ENCODE peak calls at places on chromosomes 13 and 19, in ten cellular contexts. One of them, this sample, is unnamed.

GRCh38 chr13:48567521-48568331 is 34.8 kb upstream of the RCBTB2 start:
- DNase-seq in omental fat pad: no peak
- DNase-seq in HFF-Myc: no peak
- DNase-seq in A673: no peak
- DNase-seq in hepatocyte: peak; percentile 18
- DNase-seq in fibroblast of the aortic adventitia: peak; percentile 65
- DNase-seq in fibroblast of mammary gland: peak; percentile 25
- DNase-seq in B cell: no peak
- DNase-seq in activated B cell treated with CpG ODN at 0.5 μM for 24 hours: no peak
- DNase-seq in upper lobe of right lung: no peak
- DNase-seq in this sample: no peak

GRCh38 chr19:35545855-35546381 is 492 bp downstream of the TMEM147 start:
- DNase-seq in omental fat pad: peak; percentile 29
- DNase-seq in HFF-Myc: no peak
- DNase-seq in A673: peak; percentile 47
- DNase-seq in hepatocyte: peak; percentile 60
- DNase-seq in fibroblast of the aortic adventitia: no peak
- DNase-seq in fibroblast of mammary gland: no peak
- DNase-seq in B cell: no peak
- DNase-seq in activated B cell treated with CpG ODN at 0.5 μM for 24 hours: no peak
- DNase-seq in upper lobe of right lung: peak; percentile 76
- DNase-seq in this sample: peak; percentile 24

GRCh38 chr13:109842521-109842920 is 56.1 kb upstream of the IRS2 start:
- DNase-seq in omental fat pad: no peak
- DNase-seq in HFF-Myc: no peak
- DNase-seq in A673: no peak
- DNase-seq in hepatocyte: no peak
- DNase-seq in fibroblast of the aortic adventitia: no peak
- DNase-seq in fibroblast of mammary gland: no peak
- DNase-seq in B cell: no peak
- DNase-seq in activated B cell treated with CpG ODN at 0.5 μM for 24 hours: no peak
- DNase-seq in upper lobe of right lung: no peak
- DNase-seq in this sample: no peak

GRCh38 chr13:100828226-100828625 is 153.6 kb upstream of the TMTC4 start:
- DNase-seq in omental fat pad: no peak
- DNase-seq in HFF-Myc: no peak
- DNase-seq in A673: peak; percentile 36
- DNase-seq in hepatocyte: no peak
- DNase-seq in fibroblast of the aortic adventitia: no peak
- DNase-seq in fibroblast of mammary gland: no peak
- DNase-seq in B cell: no peak
- DNase-seq in activated B cell treated with CpG ODN at 0.5 μM for 24 hours: no peak
- DNase-seq in upper lobe of right lung: no peak
- DNase-seq in this sample: no peak

GRCh38 chr19:39568604-39569003 is 28.6 kb upstream of the EID2 start:
- DNase-seq in omental fat pad: no peak
- DNase-seq in HFF-Myc: no peak
- DNase-seq in A673: no peak
- DNase-seq in hepatocyte: no peak
- DNase-seq in fibroblast of the aortic adventitia: no peak
- DNase-seq in fibroblast of mammary gland: peak; percentile 3
- DNase-seq in B cell: no peak
- DNase-seq in activated B cell treated with CpG ODN at 0.5 μM for 24 hours: no peak
- DNase-seq in upper lobe of right lung: no peak
- DNase-seq in this sample: no peak

GRCh38 chr19:8113017-8113416 is 36.4 kb downstream of the FBN3 start:
- DNase-seq in omental fat pad: no peak
- DNase-seq in HFF-Myc: no peak
- DNase-seq in A673: no peak
- DNase-seq in hepatocyte: peak; percentile 58
- DNase-seq in fibroblast of the aortic adventitia: no peak
- DNase-seq in fibroblast of mammary gland: no peak
- DNase-seq in B cell: no peak
- DNase-seq in activated B cell treated with CpG ODN at 0.5 μM for 24 hours: no peak
- DNase-seq in upper lobe of right lung: no peak
- DNase-seq in this sample: no peak

GRCh38 chr19:49335071-49335783 is at the start of gene CD37:
- DNase-seq in omental fat pad: no peak
- DNase-seq in HFF-Myc: no peak
- DNase-seq in A673: no peak
- DNase-seq in hepatocyte: no peak
- DNase-seq in fibroblast of the aortic adventitia: no peak
- DNase-seq in fibroblast of mammary gland: no peak
- DNase-seq in B cell: peak; percentile 79
- DNase-seq in activated B cell treated with CpG ODN at 0.5 μM for 24 hours: peak; percentile 64
- DNase-seq in upper lobe of right lung: peak; percentile 67
- DNase-seq in this sample: no peak

GRCh38 chr13:99386495-99386894 is 79.3 kb upstream of the GPR183 start:
- DNase-seq in omental fat pad: no peak
- DNase-seq in HFF-Myc: no peak
- DNase-seq in A673: no peak
- DNase-seq in hepatocyte: no peak
- DNase-seq in fibroblast of the aortic adventitia: no peak
- DNase-seq in fibroblast of mammary gland: no peak
- DNase-seq in B cell: no peak
- DNase-seq in activated B cell treated with CpG ODN at 0.5 μM for 24 hours: no peak
- DNase-seq in upper lobe of right lung: no peak
- DNase-seq in this sample: no peak

DNA sequence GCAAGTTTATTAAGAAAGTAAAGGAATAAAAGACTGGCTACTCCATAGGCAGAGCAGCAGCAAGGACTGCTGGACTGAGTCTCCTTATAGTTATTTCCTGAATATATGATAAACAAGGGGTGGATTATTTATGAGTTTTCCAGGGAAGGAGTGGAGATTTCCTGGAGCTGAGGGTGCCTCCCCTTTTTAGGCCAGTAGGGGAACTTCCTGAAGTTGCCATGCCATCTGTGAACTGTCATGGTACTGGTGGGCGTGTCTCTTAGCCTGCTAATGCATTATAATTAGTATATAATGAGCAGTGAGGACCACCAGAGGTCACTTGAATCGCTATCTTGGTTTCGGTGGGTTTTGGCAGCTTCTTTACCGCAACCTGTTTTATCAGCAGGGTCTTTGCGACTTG is 13.5 kb downstream of the ZSCAN5A start:
- DNase-seq in omental fat pad: no peak
- DNase-seq in HFF-Myc: no peak
- DNase-seq in A673: peak; percentile 30
- DNase-seq in hepatocyte: no peak
- DNase-seq in fibroblast of the aortic adventitia: no peak
- DNase-seq in fibroblast of mammary gland: no peak
- DNase-seq in B cell: no peak
- DNase-seq in activated B cell treated with CpG ODN at 0.5 μM for 24 hours: no peak
- DNase-seq in upper lobe of right lung: no peak
- DNase-seq in this sample: no peak
- TF ChIP-seq CTCF in omental fat pad: no peak
- TF ChIP-seq CTCF in HFF-Myc: no peak
- TF ChIP-seq CTCF in A673: peak; percentile 21
- TF ChIP-seq CTCF in hepatocyte: no peak
- TF ChIP-seq CTCF in fibroblast of the aortic adventitia: peak; percentile 26
- TF ChIP-seq CTCF in fibroblast of mammary gland: peak; percentile 8
- TF ChIP-seq CTCF in B cell: no peak
- TF ChIP-seq CTCF in activated B cell treated with CpG ODN at 0.5 μM for 24 hours: no peak
- TF ChIP-seq CTCF in upper lobe of right lung: no peak
- TF ChIP-seq CTCF in this sample: peak; percentile 21

GRCh38 chr19:30679286-30679685 is 307.1 kb downstream of the ZNF536 start:
- DNase-seq in omental fat pad: no peak
- DNase-seq in HFF-Myc: no peak
- DNase-seq in A673: no peak
- DNase-seq in hepatocyte: no peak
- DNase-seq in fibroblast of the aortic adventitia: no peak
- DNase-seq in fibroblast of mammary gland: no peak
- DNase-seq in B cell: no peak
- DNase-seq in activated B cell treated with CpG ODN at 0.5 μM for 24 hours: no peak
- DNase-seq in upper lobe of right lung: no peak
- DNase-seq in this sample: no peak

GRCh38 chr19:30679789-30680188 is 307.6 kb downstream of the ZNF536 start:
- DNase-seq in omental fat pad: no peak
- DNase-seq in HFF-Myc: no peak
- DNase-seq in A673: no peak
- DNase-seq in hepatocyte: no peak
- DNase-seq in fibroblast of the aortic adventitia: no peak
- DNase-seq in fibroblast of mammary gland: no peak
- DNase-seq in B cell: no peak
- DNase-seq in activated B cell treated with CpG ODN at 0.5 μM for 24 hours: no peak
- DNase-seq in upper lobe of right lung: no peak
- DNase-seq in this sample: no peak

GRCh38 chr19:30678168-30678567 is 306.0 kb downstream of the ZNF536 start:
- DNase-seq in omental fat pad: no peak
- DNase-seq in HFF-Myc: no peak
- DNase-seq in A673: no peak
- DNase-seq in hepatocyte: no peak
- DNase-seq in fibroblast of the aortic adventitia: no peak
- DNase-seq in fibroblast of mammary gland: no peak
- DNase-seq in B cell: no peak
- DNase-seq in activated B cell treated with CpG ODN at 0.5 μM for 24 hours: no peak
- DNase-seq in upper lobe of right lung: no peak
- DNase-seq in this sample: no peak

GRCh38 chr19:30682576-30683536 is 310.7 kb downstream of the ZNF536 start:
- DNase-seq in omental fat pad: peak; percentile 74
- DNase-seq in HFF-Myc: peak; percentile 77
- DNase-seq in A673: peak; percentile 86
- DNase-seq in hepatocyte: peak; percentile 87
- DNase-seq in fibroblast of the aortic adventitia: peak; percentile 86
- DNase-seq in fibroblast of mammary gland: peak; percentile 92
- DNase-seq in B cell: peak; percentile 62
- DNase-seq in activated B cell treated with CpG ODN at 0.5 μM for 24 hours: no peak
- DNase-seq in upper lobe of right lung: peak; percentile 77
- DNase-seq in this sample: peak; percentile 70

GRCh38 chr19:30681162-30681996 is 309.2 kb downstream of the ZNF536 start:
- DNase-seq in omental fat pad: no peak
- DNase-seq in HFF-Myc: no peak
- DNase-seq in A673: no peak
- DNase-seq in hepatocyte: no peak
- DNase-seq in fibroblast of the aortic adventitia: no peak
- DNase-seq in fibroblast of mammary gland: no peak
- DNase-seq in B cell: no peak
- DNase-seq in activated B cell treated with CpG ODN at 0.5 μM for 24 hours: no peak
- DNase-seq in upper lobe of right lung: no peak
- DNase-seq in this sample: no peak
- TF ChIP-seq CTCF in omental fat pad: no peak
- TF ChIP-seq CTCF in HFF-Myc: no peak
- TF ChIP-seq CTCF in A673: no peak
- TF ChIP-seq CTCF in hepatocyte: no peak
- TF ChIP-seq CTCF in fibroblast of the aortic adventitia: no peak
- TF ChIP-seq CTCF in fibroblast of mammary gland: no peak
- TF ChIP-seq CTCF in B cell: no peak
- TF ChIP-seq CTCF in activated B cell treated with CpG ODN at 0.5 μM for 24 hours: no peak
- TF ChIP-seq CTCF in upper lobe of right lung: no peak
- TF ChIP-seq CTCF in this sample: no peak

GRCh38 chr13:51997641-51998330 is 13.5 kb downstream of the ATP7B start:
- DNase-seq in omental fat pad: no peak
- DNase-seq in HFF-Myc: no peak
- DNase-seq in A673: no peak
- DNase-seq in hepatocyte: peak; percentile 72
- DNase-seq in fibroblast of the aortic adventitia: no peak
- DNase-seq in fibroblast of mammary gland: no peak
- DNase-seq in B cell: no peak
- DNase-seq in activated B cell treated with CpG ODN at 0.5 μM for 24 hours: no peak
- DNase-seq in upper lobe of right lung: no peak
- DNase-seq in this sample: no peak

GRCh38 chr13:51996660-51997059 is 14.6 kb downstream of the ATP7B start:
- DNase-seq in omental fat pad: no peak
- DNase-seq in HFF-Myc: no peak
- DNase-seq in A673: no peak
- DNase-seq in hepatocyte: no peak
- DNase-seq in fibroblast of the aortic adventitia: no peak
- DNase-seq in fibroblast of mammary gland: no peak
- DNase-seq in B cell: no peak
- DNase-seq in activated B cell treated with CpG ODN at 0.5 μM for 24 hours: no peak
- DNase-seq in upper lobe of right lung: no peak
- DNase-seq in this sample: no peak

GRCh38 chr13:51999525-51999924 is 11.7 kb downstream of the ATP7B start:
- DNase-seq in omental fat pad: no peak
- DNase-seq in HFF-Myc: no peak
- DNase-seq in A673: no peak
- DNase-seq in hepatocyte: no peak
- DNase-seq in fibroblast of the aortic adventitia: peak; percentile 23
- DNase-seq in fibroblast of mammary gland: peak; percentile 31
- DNase-seq in B cell: no peak
- DNase-seq in activated B cell treated with CpG ODN at 0.5 μM for 24 hours: no peak
- DNase-seq in upper lobe of right lung: no peak
- DNase-seq in this sample: no peak

GRCh38 chr13:51998723-51999471 is 12.4 kb downstream of the ATP7B start:
- DNase-seq in omental fat pad: no peak
- DNase-seq in HFF-Myc: no peak
- DNase-seq in A673: no peak
- DNase-seq in hepatocyte: peak; percentile 41
- DNase-seq in fibroblast of the aortic adventitia: peak; percentile 3
- DNase-seq in fibroblast of mammary gland: no peak
- DNase-seq in B cell: no peak
- DNase-seq in activated B cell treated with CpG ODN at 0.5 μM for 24 hours: no peak
- DNase-seq in upper lobe of right lung: no peak
- DNase-seq in this sample: no peak

GRCh38 chr13:51995677-51996551 is 15.3 kb downstream of the ATP7B start:
- DNase-seq in omental fat pad: no peak
- DNase-seq in HFF-Myc: no peak
- DNase-seq in A673: peak; percentile 39
- DNase-seq in hepatocyte: no peak
- DNase-seq in fibroblast of the aortic adventitia: peak; percentile 56
- DNase-seq in fibroblast of mammary gland: no peak
- DNase-seq in B cell: no peak
- DNase-seq in activated B cell treated with CpG ODN at 0.5 μM for 24 hours: no peak
- DNase-seq in upper lobe of right lung: no peak
- DNase-seq in this sample: no peak
- TF ChIP-seq CTCF in omental fat pad: no peak
- TF ChIP-seq CTCF in HFF-Myc: no peak
- TF ChIP-seq CTCF in A673: peak; percentile 29
- TF ChIP-seq CTCF in hepatocyte: no peak
- TF ChIP-seq CTCF in fibroblast of the aortic adventitia: no peak
- TF ChIP-seq CTCF in fibroblast of mammary gland: no peak
- TF ChIP-seq CTCF in B cell: no peak
- TF ChIP-seq CTCF in activated B cell treated with CpG ODN at 0.5 μM for 24 hours: no peak
- TF ChIP-seq CTCF in upper lobe of right lung: no peak
- TF ChIP-seq CTCF in this sample: no peak

GRCh38 chr13:23714672-23715071 is 144.5 kb downstream of the TNFRSF19 start:
- DNase-seq in omental fat pad: no peak
- DNase-seq in HFF-Myc: no peak
- DNase-seq in A673: no peak
- DNase-seq in hepatocyte: no peak
- DNase-seq in fibroblast of the aortic adventitia: no peak
- DNase-seq in fibroblast of mammary gland: no peak
- DNase-seq in B cell: no peak
- DNase-seq in activated B cell treated with CpG ODN at 0.5 μM for 24 hours: no peak
- DNase-seq in upper lobe of right lung: no peak
- DNase-seq in this sample: no peak

GRCh38 chr13:23715762-23716235 is 145.6 kb downstream of the TNFRSF19 start:
- DNase-seq in omental fat pad: no peak
- DNase-seq in HFF-Myc: no peak
- DNase-seq in A673: peak; percentile 38
- DNase-seq in hepatocyte: peak; percentile 31
- DNase-seq in fibroblast of the aortic adventitia: no peak
- DNase-seq in fibroblast of mammary gland: no peak
- DNase-seq in B cell: no peak
- DNase-seq in activated B cell treated with CpG ODN at 0.5 μM for 24 hours: no peak
- DNase-seq in upper lobe of right lung: peak; percentile 69
- DNase-seq in this sample: no peak

GRCh38 chr13:23711355-23711754 is 141.1 kb downstream of the TNFRSF19 start:
- DNase-seq in omental fat pad: no peak
- DNase-seq in HFF-Myc: no peak
- DNase-seq in A673: no peak
- DNase-seq in hepatocyte: no peak
- DNase-seq in fibroblast of the aortic adventitia: no peak
- DNase-seq in fibroblast of mammary gland: no peak
- DNase-seq in B cell: no peak
- DNase-seq in activated B cell treated with CpG ODN at 0.5 μM for 24 hours: no peak
- DNase-seq in upper lobe of right lung: no peak
- DNase-seq in this sample: no peak

GRCh38 chr13:23718916-23719470 is 148.8 kb downstream of the TNFRSF19 start:
- DNase-seq in omental fat pad: no peak
- DNase-seq in HFF-Myc: no peak
- DNase-seq in A673: no peak
- DNase-seq in hepatocyte: no peak
- DNase-seq in fibroblast of the aortic adventitia: no peak
- DNase-seq in fibroblast of mammary gland: peak; percentile 34
- DNase-seq in B cell: no peak
- DNase-seq in activated B cell treated with CpG ODN at 0.5 μM for 24 hours: no peak
- DNase-seq in upper lobe of right lung: no peak
- DNase-seq in this sample: no peak

GRCh38 chr13:23715092-23715761 is 145.0 kb downstream of the TNFRSF19 start:
- DNase-seq in omental fat pad: no peak
- DNase-seq in HFF-Myc: no peak
- DNase-seq in A673: no peak
- DNase-seq in hepatocyte: no peak
- DNase-seq in fibroblast of the aortic adventitia: no peak
- DNase-seq in fibroblast of mammary gland: no peak
- DNase-seq in B cell: no peak
- DNase-seq in activated B cell treated with CpG ODN at 0.5 μM for 24 hours: no peak
- DNase-seq in upper lobe of right lung: no peak
- DNase-seq in this sample: no peak
- TF ChIP-seq CTCF in omental fat pad: no peak
- TF ChIP-seq CTCF in HFF-Myc: no peak
- TF ChIP-seq CTCF in A673: no peak
- TF ChIP-seq CTCF in hepatocyte: no peak
- TF ChIP-seq CTCF in fibroblast of the aortic adventitia: no peak
- TF ChIP-seq CTCF in fibroblast of mammary gland: no peak
- TF ChIP-seq CTCF in B cell: no peak
- TF ChIP-seq CTCF in activated B cell treated with CpG ODN at 0.5 μM for 24 hours: no peak
- TF ChIP-seq CTCF in upper lobe of right lung: no peak
- TF ChIP-seq CTCF in this sample: no peak

This sample was measured in progenitor cell of endocrine pancreas.